ENCODE peak calls at places on chromosomes 13 and 19, in eight cellular contexts. One of them, this sample, is unnamed. For H3K4me1, the result is how much of the 10 kb centered on the place peaks cover.

GRCh38 chr19:48754950-48755645 is at the start of gene FGF21:
- DNase-seq in hepatocyte: no peak
- DNase-seq in SJSA1: no peak
- DNase-seq in spleen: no peak
- DNase-seq in mucosa of descending colon: no peak
- DNase-seq in pancreas: no peak
- DNase-seq in gastrocnemius medialis: peak
- DNase-seq in aorta: no peak
- DNase-seq in this sample: no peak

GRCh38 chr13:111474136-111475002 is 153.9 kb downstream of the TEX29 start:
- DNase-seq in hepatocyte: peak
- DNase-seq in SJSA1: peak
- DNase-seq in spleen: no peak
- DNase-seq in mucosa of descending colon: no peak
- DNase-seq in pancreas: no peak
- DNase-seq in gastrocnemius medialis: no peak
- DNase-seq in aorta: no peak
- DNase-seq in this sample: no peak

GRCh38 chr19:11288349-11288748 is 7.6 kb upstream of the TSPAN16 start:
- DNase-seq in hepatocyte: no peak
- DNase-seq in SJSA1: no peak
- DNase-seq in spleen: no peak
- DNase-seq in mucosa of descending colon: no peak
- DNase-seq in pancreas: no peak
- DNase-seq in gastrocnemius medialis: no peak
- DNase-seq in aorta: no peak
- DNase-seq in this sample: no peak

GRCh38 chr19:6056801-6057650 is 53.3 kb downstream of the RFX2 start:
- DNase-seq in hepatocyte: peak
- DNase-seq in SJSA1: peak
- DNase-seq in spleen: no peak
- DNase-seq in mucosa of descending colon: peak
- DNase-seq in pancreas: no peak
- DNase-seq in gastrocnemius medialis: peak
- DNase-seq in aorta: peak
- DNase-seq in this sample: no peak

GRCh38 chr13:35839746-35840273 is 291.4 kb downstream of the DCLK1 start:
- DNase-seq in hepatocyte: no peak
- DNase-seq in SJSA1: no peak
- DNase-seq in spleen: no peak
- DNase-seq in mucosa of descending colon: no peak
- DNase-seq in pancreas: no peak
- DNase-seq in gastrocnemius medialis: no peak
- DNase-seq in aorta: no peak
- DNase-seq in this sample: no peak

GRCh38 chr19:4694211-4694987 is 24.3 kb upstream of the MYDGF start:
- DNase-seq in hepatocyte: no peak
- DNase-seq in SJSA1: peak
- DNase-seq in spleen: no peak
- DNase-seq in mucosa of descending colon: peak
- DNase-seq in pancreas: no peak
- DNase-seq in gastrocnemius medialis: peak
- DNase-seq in aorta: peak
- DNase-seq in this sample: no peak

GRCh38 chr13:57030671-57031070 is 110.0 kb upstream of the PRR20A start:
- DNase-seq in hepatocyte: no peak
- DNase-seq in SJSA1: no peak
- DNase-seq in spleen: peak
- DNase-seq in mucosa of descending colon: no peak
- DNase-seq in pancreas: no peak
- DNase-seq in gastrocnemius medialis: no peak
- DNase-seq in aorta: no peak
- DNase-seq in this sample: no peak

GRCh38 chr13:41178040-41178439 is 16.3 kb downstream of the KBTBD7 start:
- DNase-seq in hepatocyte: no peak
- DNase-seq in SJSA1: no peak
- DNase-seq in spleen: no peak
- DNase-seq in mucosa of descending colon: no peak
- DNase-seq in pancreas: no peak
- DNase-seq in gastrocnemius medialis: no peak
- DNase-seq in aorta: no peak
- DNase-seq in this sample: no peak

GRCh38 chr19:18469245-18470107 is 31.5 kb upstream of the ISYNA1 start:
- DNase-seq in hepatocyte: peak
- DNase-seq in SJSA1: peak
- DNase-seq in spleen: peak
- DNase-seq in mucosa of descending colon: no peak
- DNase-seq in pancreas: peak
- DNase-seq in gastrocnemius medialis: peak
- DNase-seq in aorta: peak
- DNase-seq in this sample: peak

GRCh38 chr13:50796463-50796862 is 47.0 kb downstream of the DLEU7 start:
- DNase-seq in hepatocyte: no peak
- DNase-seq in SJSA1: no peak
- DNase-seq in spleen: no peak
- DNase-seq in mucosa of descending colon: no peak
- DNase-seq in pancreas: no peak
- DNase-seq in gastrocnemius medialis: no peak
- DNase-seq in aorta: no peak
- DNase-seq in this sample: no peak

GRCh38 chr13:49681837-49682236 is 9.4 kb downstream of the EBPL start:
- DNase-seq in hepatocyte: no peak
- DNase-seq in SJSA1: no peak
- DNase-seq in spleen: no peak
- DNase-seq in mucosa of descending colon: no peak
- DNase-seq in pancreas: no peak
- DNase-seq in gastrocnemius medialis: no peak
- DNase-seq in aorta: no peak
- DNase-seq in this sample: no peak

GRCh38 chr19:14350302-14350701 is 30.9 kb upstream of the ADGRE5 start:
- DNase-seq in hepatocyte: no peak
- DNase-seq in SJSA1: no peak
- DNase-seq in spleen: no peak
- DNase-seq in mucosa of descending colon: no peak
- DNase-seq in pancreas: no peak
- DNase-seq in gastrocnemius medialis: no peak
- DNase-seq in aorta: no peak
- DNase-seq in this sample: no peak

GRCh38 chr13:33280923-33281322 is 4.6 kb downstream of the STARD13 start:
- DNase-seq in hepatocyte: no peak
- DNase-seq in SJSA1: no peak
- DNase-seq in spleen: no peak
- DNase-seq in mucosa of descending colon: no peak
- DNase-seq in pancreas: no peak
- DNase-seq in gastrocnemius medialis: no peak
- DNase-seq in aorta: no peak
- DNase-seq in this sample: no peak

DNA sequence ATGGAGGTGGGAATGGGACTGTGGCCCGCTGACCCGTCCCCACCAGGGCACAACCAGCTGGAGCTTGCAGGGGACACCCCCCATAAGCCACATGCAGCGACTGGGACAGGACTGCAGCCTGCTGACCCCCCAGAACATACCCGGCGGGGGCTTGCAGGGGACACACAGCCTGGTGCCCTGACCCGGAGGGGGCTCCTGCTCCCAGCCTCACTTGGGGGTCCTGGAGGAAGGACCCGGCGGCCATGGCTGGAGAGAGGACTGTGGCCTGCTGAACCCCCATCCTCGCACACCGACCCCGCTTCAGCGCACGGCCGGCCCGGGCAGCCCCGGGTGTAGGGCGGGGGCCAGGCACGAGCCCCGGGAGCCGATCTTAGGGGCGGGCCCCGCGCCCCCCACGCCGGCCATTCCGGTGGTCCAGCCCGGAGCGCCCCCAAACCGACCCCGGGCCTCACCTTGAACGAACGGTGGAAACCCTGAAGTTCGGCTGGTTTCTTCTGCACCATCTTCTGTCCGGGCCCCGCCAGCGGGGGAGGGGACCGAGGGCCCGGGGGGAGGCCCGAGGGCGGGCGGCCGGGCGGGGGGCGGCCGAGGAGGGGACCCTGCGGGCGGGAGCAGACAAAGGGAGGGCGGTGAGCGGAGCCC is 574 bp downstream of the MKNK2 start:
- DNase-seq in hepatocyte: no peak
- DNase-seq in SJSA1: peak
- DNase-seq in spleen: no peak
- DNase-seq in mucosa of descending colon: peak
- DNase-seq in pancreas: no peak
- DNase-seq in gastrocnemius medialis: peak
- DNase-seq in aorta: peak
- DNase-seq in this sample: no peak
- H3K4me1 ChIP-seq in hepatocyte: under half
- H3K4me1 ChIP-seq in SJSA1: under half
- H3K4me1 ChIP-seq in spleen: half or more
- H3K4me1 ChIP-seq in mucosa of descending colon: half or more
- H3K4me1 ChIP-seq in pancreas: half or more
- H3K4me1 ChIP-seq in gastrocnemius medialis: half or more
- H3K4me1 ChIP-seq in aorta: under half
- H3K4me1 ChIP-seq in this sample: half or more

GRCh38 chr19:36113425-36113824 is 1.2 kb downstream of the POLR2I start:
- DNase-seq in hepatocyte: no peak
- DNase-seq in SJSA1: no peak
- DNase-seq in spleen: peak
- DNase-seq in mucosa of descending colon: no peak
- DNase-seq in pancreas: no peak
- DNase-seq in gastrocnemius medialis: no peak
- DNase-seq in aorta: no peak
- DNase-seq in this sample: no peak

GRCh38 chr19:36114763-36115452 is at the start of gene POLR2I:
- DNase-seq in hepatocyte: peak
- DNase-seq in SJSA1: peak
- DNase-seq in spleen: peak
- DNase-seq in mucosa of descending colon: peak
- DNase-seq in pancreas: peak
- DNase-seq in gastrocnemius medialis: peak
- DNase-seq in aorta: peak
- DNase-seq in this sample: peak

GRCh38 chr19:36116344-36116637 is 1.0 kb downstream of the TBCB start:
- DNase-seq in hepatocyte: no peak
- DNase-seq in SJSA1: no peak
- DNase-seq in spleen: no peak
- DNase-seq in mucosa of descending colon: no peak
- DNase-seq in pancreas: no peak
- DNase-seq in gastrocnemius medialis: no peak
- DNase-seq in aorta: no peak
- DNase-seq in this sample: no peak

GRCh38 chr19:36113895-36114762 is 546 bp downstream of the POLR2I start:
- DNase-seq in hepatocyte: peak
- DNase-seq in SJSA1: no peak
- DNase-seq in spleen: peak
- DNase-seq in mucosa of descending colon: peak
- DNase-seq in pancreas: no peak
- DNase-seq in gastrocnemius medialis: peak
- DNase-seq in aorta: no peak
- DNase-seq in this sample: no peak

DNA sequence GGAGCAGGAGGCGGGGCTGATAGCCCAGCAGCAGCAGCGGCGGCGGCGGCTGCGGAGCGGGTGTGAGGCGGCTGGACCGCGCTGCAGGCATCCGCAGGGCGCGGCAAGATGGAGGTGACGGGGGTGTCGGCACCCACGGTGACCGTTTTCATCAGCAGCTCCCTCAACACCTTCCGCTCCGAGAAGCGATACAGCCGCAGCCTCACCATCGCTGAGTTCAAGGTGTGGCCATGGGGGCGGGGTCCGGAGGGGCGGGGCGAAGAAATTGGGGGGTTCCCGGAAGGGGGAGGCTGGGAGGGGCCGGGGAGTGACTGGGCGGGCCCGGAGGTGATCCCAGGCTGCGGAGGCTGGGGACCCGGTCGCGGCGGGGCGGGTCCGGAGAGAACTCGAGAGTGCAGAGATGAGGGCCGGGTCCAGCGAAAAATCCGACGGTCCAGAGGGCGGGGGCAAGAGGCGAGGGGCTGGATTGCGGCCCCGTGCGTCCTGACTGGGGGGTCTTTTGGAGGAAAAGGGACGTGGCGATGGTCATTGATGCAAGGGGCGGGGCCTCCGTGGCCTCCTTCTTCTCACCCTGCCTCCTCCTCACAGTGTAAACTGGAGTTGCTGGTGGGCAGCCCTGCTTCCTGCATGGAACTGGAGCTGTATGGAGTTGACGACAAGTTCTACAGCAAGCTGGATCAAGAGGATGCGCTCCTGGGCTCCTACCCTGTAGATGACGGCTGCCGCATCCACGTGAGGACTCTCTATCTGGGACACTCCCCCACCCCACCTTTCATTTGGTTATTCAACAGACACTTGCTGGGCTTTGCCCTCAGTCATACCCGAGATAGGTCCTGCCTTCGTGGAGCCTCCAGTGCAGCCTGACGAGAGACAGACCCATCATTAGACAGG is at the start of gene TBCB:
- DNase-seq in hepatocyte: no peak
- DNase-seq in SJSA1: peak
- DNase-seq in spleen: peak
- DNase-seq in mucosa of descending colon: peak
- DNase-seq in pancreas: peak
- DNase-seq in gastrocnemius medialis: no peak
- DNase-seq in aorta: peak
- DNase-seq in this sample: peak
- H3K4me3 ChIP-seq in hepatocyte: peak
- H3K4me3 ChIP-seq in SJSA1: peak
- H3K4me3 ChIP-seq in spleen: peak
- H3K4me3 ChIP-seq in mucosa of descending colon: peak
- H3K4me3 ChIP-seq in pancreas: peak
- H3K4me3 ChIP-seq in gastrocnemius medialis: peak
- H3K4me3 ChIP-seq in aorta: peak
- H3K4me3 ChIP-seq in this sample: peak

DNA sequence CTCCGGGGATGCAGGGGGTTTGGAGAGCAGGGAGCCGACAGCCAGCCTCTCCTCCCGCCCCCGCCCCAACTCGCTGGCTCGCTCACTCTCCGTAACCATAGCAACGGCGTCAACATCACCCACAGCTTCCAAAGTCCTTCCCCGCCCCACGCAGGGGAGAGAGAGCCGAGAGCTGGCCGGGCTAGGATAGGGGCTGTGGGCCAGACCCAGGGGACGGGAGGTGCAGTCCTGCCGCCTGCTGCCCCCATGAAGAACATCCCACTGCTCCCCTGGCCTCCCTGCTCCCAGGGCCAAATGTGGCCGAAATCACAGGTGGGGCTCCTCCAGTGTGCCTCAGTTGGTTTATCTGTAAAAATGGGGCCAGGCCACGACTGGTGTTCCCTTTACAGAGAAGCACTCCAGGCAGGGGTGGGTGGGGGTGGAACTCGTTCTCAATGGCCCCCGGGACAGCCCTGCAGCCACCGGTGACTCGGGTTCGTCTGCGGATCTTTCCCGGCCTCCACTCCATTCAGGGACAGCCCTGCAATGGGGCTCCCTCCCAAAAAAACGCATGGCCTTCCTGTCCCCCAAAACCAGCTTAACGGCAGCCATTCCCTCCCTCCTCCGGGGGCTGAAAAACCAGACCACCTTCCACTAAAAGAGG is 3.1 kb downstream of the KLF16 start:
- DNase-seq in hepatocyte: peak
- DNase-seq in SJSA1: no peak
- DNase-seq in spleen: no peak
- DNase-seq in mucosa of descending colon: peak
- DNase-seq in pancreas: no peak
- DNase-seq in gastrocnemius medialis: no peak
- DNase-seq in aorta: peak
- DNase-seq in this sample: no peak
- H3K4me1 ChIP-seq in hepatocyte: half or more
- H3K4me1 ChIP-seq in SJSA1: under half
- H3K4me1 ChIP-seq in spleen: half or more
- H3K4me1 ChIP-seq in mucosa of descending colon: half or more
- H3K4me1 ChIP-seq in pancreas: under half
- H3K4me1 ChIP-seq in gastrocnemius medialis: under half
- H3K4me1 ChIP-seq in aorta: under half
- H3K4me1 ChIP-seq in this sample: half or more

GRCh38 chr13:79081942-79082341 is 324.1 kb downstream of the RBM26 start:
- DNase-seq in hepatocyte: no peak
- DNase-seq in SJSA1: no peak
- DNase-seq in spleen: no peak
- DNase-seq in mucosa of descending colon: no peak
- DNase-seq in pancreas: no peak
- DNase-seq in gastrocnemius medialis: no peak
- DNase-seq in aorta: no peak
- DNase-seq in this sample: no peak
- H3K4me3 ChIP-seq in hepatocyte: no peak
- H3K4me3 ChIP-seq in SJSA1: no peak
- H3K4me3 ChIP-seq in spleen: no peak
- H3K4me3 ChIP-seq in mucosa of descending colon: no peak
- H3K4me3 ChIP-seq in pancreas: no peak
- H3K4me3 ChIP-seq in gastrocnemius medialis: no peak
- H3K4me3 ChIP-seq in aorta: no peak
- H3K4me3 ChIP-seq in this sample: no peak